ENCODE peak calls at places on chromosome 13, in five cellular contexts. M is aorta; A is H9; K is CD8-positive, alpha-beta memory T cell; V is HCT116. E is an unnamed sample.

GRCh38 chr13:87123987-87124784 is 547.0 kb upstream of the SLITRK5 start:
- DNase-seq in M (no peak), V (peak; percentile 75), A (peak; percentile 48), K (no peak), E (no peak)

GRCh38 chr13:27354379-27354778 is 70.0 kb upstream of the GTF3A start:
- DNase-seq in K (no peak), A (no peak), M (no peak), V (no peak), E (no peak)

GRCh38 chr13:30078059-30078458 is 227.6 kb upstream of the UBL3 start:
- DNase-seq in K (no peak), V (no peak), M (no peak), A (no peak), E (no peak)

GRCh38 chr13:31046711-31047279 is 114.3 kb downstream of the TEX26 start:
- DNase-seq in M (no peak), V (no peak), A (no peak), K (no peak), E (peak; percentile 68)

GRCh38 chr13:113490496-113491417 is at the start of gene DCUN1D2:
- DNase-seq in M (peak; percentile 97), A (peak; percentile 89), K (peak; percentile 64), V (peak; percentile 85), E (peak; percentile 97)

GRCh38 chr13:24995225-24995804 is 100.6 kb upstream of the PABPC3 start:
- DNase-seq in A (peak; percentile 78), M (peak; percentile 63), V (peak; percentile 77), K (peak; percentile 18), E (peak; percentile 77)

GRCh38 chr13:104001766-104002165 is 935.5 kb upstream of the SLC10A2 start:
- DNase-seq in A (no peak), M (no peak), V (no peak), K (no peak), E (no peak)

GRCh38 chr13:90686438-90686837 is 661.0 kb upstream of the MIR17HG start:
- DNase-seq in K (no peak), M (no peak), V (no peak), A (no peak), E (no peak)

GRCh38 chr13:95540848-95541247 is 11.7 kb upstream of the CLDN10 start:
- DNase-seq in K (no peak), A (no peak), M (no peak), V (no peak), E (no peak)

GRCh38 chr13:66689628-66690027 is 540.5 kb downstream of the PCDH9 start:
- DNase-seq in A (no peak), K (no peak), M (no peak), V (no peak), E (no peak)

GRCh38 chr13:54637377-54637776 is 1608.8 kb downstream of the OLFM4 start:
- DNase-seq in A (no peak), K (no peak), V (no peak), M (no peak), E (no peak)

DNA sequence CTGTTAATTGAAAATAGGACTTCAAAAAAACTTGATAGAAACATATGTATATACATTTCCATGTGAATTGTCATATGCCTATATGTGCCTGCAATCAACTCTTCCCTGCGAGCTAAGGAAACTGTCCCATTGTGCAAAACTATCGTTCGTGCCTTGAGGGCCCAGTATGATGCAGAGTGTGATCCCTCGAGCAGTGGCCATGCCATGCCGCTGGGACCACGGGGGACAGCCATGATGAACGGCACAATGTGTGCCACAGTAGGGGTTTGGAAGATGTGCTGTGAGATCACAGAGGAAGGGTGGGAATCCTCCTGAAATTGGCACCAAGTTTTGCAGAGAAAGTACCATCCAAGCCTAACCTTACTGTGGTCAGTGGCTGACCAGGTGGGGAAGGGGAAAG is 118.1 kb upstream of the SOX1 start:
- DNase-seq in V (no peak), A (no peak), K (no peak), M (no peak), E (no peak)
- H3K9me3 ChIP-seq in V (no peaks in the 10 kb centered on the region), A (peaks cover 10% of the 10 kb centered on the region), K (no peaks in the 10 kb centered on the region), M (peaks cover 7% of the 10 kb centered on the region), E (peaks cover 3% of the 10 kb centered on the region)

GRCh38 chr13:41148421-41149283 is 16.1 kb upstream of the KBTBD6 start:
- DNase-seq in K (no peak), V (no peak), M (no peak), A (no peak), E (no peak)
- H3K9me3 ChIP-seq in K (peaks cover 37% of the 10 kb centered on the region), V (peaks cover 41% of the 10 kb centered on the region), M (peaks cover 7% of the 10 kb centered on the region), A (peaks cover 27% of the 10 kb centered on the region), E (peaks cover 15% of the 10 kb centered on the region)

GRCh38 chr13:19161308-19161707 is 20.3 kb downstream of the TUBA3C start:
- DNase-seq in V (no peak), A (no peak), M (no peak), K (no peak), E (peak; percentile 56)
- H3K9me3 ChIP-seq in V (no peaks in the 10 kb centered on the region), A (peaks cover 96% of the 10 kb centered on the region), M (peaks cover 3% of the 10 kb centered on the region), K (no peaks in the 10 kb centered on the region), E (no peaks in the 10 kb centered on the region)

DNA sequence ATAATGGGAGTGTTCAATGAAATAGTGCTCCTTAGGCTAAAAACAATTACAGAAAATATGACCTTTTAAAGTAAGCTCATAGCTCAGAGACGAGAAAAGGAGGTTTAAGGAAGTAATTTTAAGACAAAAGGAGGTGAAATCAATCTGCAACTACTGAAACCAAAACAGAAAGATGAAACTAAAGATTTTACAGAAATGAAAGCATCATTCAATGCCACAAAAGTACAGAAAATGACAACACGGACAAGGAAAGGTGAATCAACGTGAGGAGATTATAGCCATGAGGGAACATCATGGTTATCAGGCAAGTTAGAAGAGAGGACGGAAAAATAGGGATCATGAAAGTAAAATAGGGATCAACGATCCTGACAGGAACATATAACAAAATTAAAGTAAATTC is 745.2 kb downstream of the PCDH17 start:
- DNase-seq in K (no peak), M (no peak), V (no peak), A (no peak), E (no peak)
- H3K9me3 ChIP-seq in K (no peaks in the 10 kb centered on the region), M (no peaks in the 10 kb centered on the region), V (peaks cover 20% of the 10 kb centered on the region), A (no peaks in the 10 kb centered on the region), E (no peaks in the 10 kb centered on the region)

GRCh38 chr13:57878291-57878690 is 246.7 kb downstream of the PCDH17 start:
- DNase-seq in K (no peak), V (no peak), A (no peak), M (no peak), E (no peak)
- H3K9me3 ChIP-seq in K (no peaks in the 10 kb centered on the region), V (peaks cover 9% of the 10 kb centered on the region), A (no peaks in the 10 kb centered on the region), M (no peaks in the 10 kb centered on the region), E (no peaks in the 10 kb centered on the region)

GRCh38 chr13:82569581-82569980 is 1312.7 kb downstream of the SLITRK1 start:
- DNase-seq in K (no peak), V (no peak), M (no peak), A (no peak), E (no peak)

GRCh38 chr13:82560889-82561288 is 1321.4 kb downstream of the SLITRK1 start:
- DNase-seq in M (no peak), V (no peak), A (no peak), K (no peak), E (no peak)

GRCh38 chr13:82566864-82567263 is 1315.4 kb downstream of the SLITRK1 start:
- DNase-seq in K (no peak), V (no peak), A (no peak), M (no peak), E (no peak)

DNA sequence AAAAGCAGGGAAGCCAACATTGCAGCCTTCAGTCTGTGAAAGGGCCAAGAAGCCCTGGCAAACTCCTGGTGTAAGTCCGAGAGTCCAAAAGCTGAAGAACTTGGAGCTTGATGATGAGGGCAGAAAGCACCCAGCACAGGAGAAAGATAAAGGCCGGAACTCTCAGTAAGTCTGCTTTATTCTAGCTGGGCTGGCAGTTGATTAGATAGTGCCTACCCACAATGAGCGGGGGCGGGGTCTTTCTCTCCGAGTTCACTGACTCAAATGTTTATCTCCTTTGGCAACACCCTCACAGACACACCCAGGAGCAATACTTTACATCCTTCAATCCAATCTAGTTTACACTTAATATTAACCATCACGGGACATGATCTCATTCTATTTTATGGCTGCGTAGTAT is 1317.1 kb downstream of the SLITRK1 start:
- DNase-seq in V (no peak), A (no peak), M (no peak), K (no peak), E (no peak)
- H3K9me3 ChIP-seq in V (no peaks in the 10 kb centered on the region), A (no peaks in the 10 kb centered on the region), M (no peaks in the 10 kb centered on the region), K (no peaks in the 10 kb centered on the region), E (no peaks in the 10 kb centered on the region)

GRCh38 chr13:88507909-88508308 is 836.7 kb downstream of the SLITRK5 start:
- DNase-seq in A (no peak), K (no peak), M (no peak), V (no peak), E (no peak)
- H3K9me3 ChIP-seq in A (peaks cover 25% of the 10 kb centered on the region), K (no peaks in the 10 kb centered on the region), M (peaks cover 5% of the 10 kb centered on the region), V (peaks cover 8% of the 10 kb centered on the region), E (peaks cover 2% of the 10 kb centered on the region)

GRCh38 chr13:61765181-61765742 is 349.6 kb upstream of the PCDH20 start:
- DNase-seq in M (no peak), K (no peak), A (no peak), V (no peak), E (no peak)
- H3K9me3 ChIP-seq in M (no peaks in the 10 kb centered on the region), K (no peaks in the 10 kb centered on the region), A (no peaks in the 10 kb centered on the region), V (no peaks in the 10 kb centered on the region), E (no peaks in the 10 kb centered on the region)

GRCh38 chr13:19050901-19051300 is 130.7 kb downstream of the TUBA3C start:
- DNase-seq in A (no peak), M (no peak), V (no peak), K (no peak), E (no peak)

GRCh38 chr13:19052180-19052579 is 129.4 kb downstream of the TUBA3C start:
- DNase-seq in A (no peak), K (no peak), M (no peak), V (no peak), E (no peak)

GRCh38 chr13:19055611-19056010 is 126.0 kb downstream of the TUBA3C start:
- DNase-seq in K (no peak), M (no peak), A (no peak), V (no peak), E (no peak)

GRCh38 chr13:19053561-19053960 is 128.1 kb downstream of the TUBA3C start:
- DNase-seq in A (no peak), M (no peak), V (no peak), K (no peak), E (no peak)

DNA sequence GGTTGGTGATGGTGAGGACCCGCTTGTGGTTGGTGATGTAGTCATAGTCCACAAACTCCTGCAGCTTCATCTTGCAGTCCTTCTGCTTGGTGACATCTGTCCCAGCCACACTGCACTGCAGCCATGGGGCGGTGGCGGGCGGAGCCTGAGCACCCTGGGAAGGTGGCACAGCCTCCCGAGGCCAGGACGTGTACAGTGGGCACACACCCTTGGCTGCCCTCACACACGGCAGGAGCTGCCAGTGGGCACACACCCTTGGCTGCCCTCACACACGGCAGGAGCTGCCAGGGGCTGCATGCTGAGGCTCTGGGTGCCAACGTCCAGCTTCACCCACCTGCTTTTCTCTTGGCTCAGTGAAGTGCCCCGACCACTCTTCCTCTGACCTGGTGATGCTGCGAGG is 128.7 kb downstream of the TUBA3C start:
- DNase-seq in V (no peak), M (no peak), K (no peak), A (no peak), E (no peak)
- H3K9me3 ChIP-seq in V (no peaks in the 10 kb centered on the region), M (no peaks in the 10 kb centered on the region), K (no peaks in the 10 kb centered on the region), A (peaks cover 96% of the 10 kb centered on the region), E (no peaks in the 10 kb centered on the region)

DNA sequence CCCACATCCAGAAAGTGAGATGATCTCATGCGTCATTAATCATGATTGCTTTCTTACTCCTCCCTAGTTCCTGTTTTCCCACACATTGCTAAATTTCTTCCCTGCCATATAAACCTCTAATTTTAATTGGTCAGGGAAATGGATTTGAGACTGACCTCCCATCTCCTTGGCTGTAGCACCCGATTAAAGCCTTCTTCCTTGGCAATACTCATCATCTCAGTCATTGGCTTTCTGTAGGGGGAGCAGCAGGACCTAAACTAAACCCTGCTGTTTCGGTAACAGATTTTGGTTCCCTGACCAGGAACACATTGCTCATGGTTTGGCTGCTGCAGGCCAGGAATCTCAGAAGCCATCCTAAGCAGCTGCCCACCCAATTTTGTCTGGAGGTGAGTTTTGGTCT is 61.7 kb downstream of the SPRYD7 start:
- DNase-seq in K (no peak), A (no peak), V (no peak), M (no peak), E (no peak)
- H3K9me3 ChIP-seq in K (no peaks in the 10 kb centered on the region), A (peaks cover 25% of the 10 kb centered on the region), V (peaks cover 16% of the 10 kb centered on the region), M (peaks cover 5% of the 10 kb centered on the region), E (no peaks in the 10 kb centered on the region)